ENCODE peak calls at places on chromosomes 6 and 20, in five cellular contexts. H, B, D, R and F are unnamed samples.

GRCh38 chr20:6819599-6819998 is 52.1 kb downstream of the BMP2 start:
- DNase-seq in H (no peak), B (no peak), D (no peak), R (no peak), F (peak; percentile 5)

GRCh38 chr6:131946404-131946991 is 4.7 kb downstream of the CCN2 start:
- DNase-seq in H (no peak), B (no peak), D (no peak), R (no peak), F (peak; percentile 43)

GRCh38 chr20:16472045-16472872 is 101.0 kb downstream of the KIF16B start:
- DNase-seq in H (no peak), B (no peak), D (no peak), R (no peak), F (peak; percentile 41)

GRCh38 chr6:24274441-24275083 is 83.3 kb downstream of the DCDC2 start:
- DNase-seq in H (no peak), B (peak; percentile 9), D (no peak), R (no peak), F (peak; percentile 21)

GRCh38 chr6:145904391-145904790 is 59.8 kb downstream of the SHPRH start:
- DNase-seq in H (no peak), B (peak; percentile 86), D (no peak), R (no peak), F (no peak)

GRCh38 chr20:39269031-39269461 is 306.9 kb downstream of the DHX35 start:
- DNase-seq in H (peak; percentile 9), B (peak; percentile 16), D (peak; percentile 76), R (peak; percentile 66), F (peak; percentile 7)

GRCh38 chr6:132412656-132413500 is 11.6 kb upstream of the MOXD1 start:
- DNase-seq in H (no peak), B (no peak), D (no peak), R (no peak), F (no peak)

GRCh38 chr6:118283759-118284158 is 264.3 kb upstream of the PLN start:
- DNase-seq in H (peak; percentile 7), B (peak; percentile 79), D (no peak), R (peak; percentile 13), F (peak; percentile 45)

GRCh38 chr20:5033566-5033965 is 32.3 kb upstream of the SLC23A2 start:
- DNase-seq in H (no peak), B (no peak), D (no peak), R (no peak), F (no peak)

GRCh38 chr20:7744411-7744810 is 195.8 kb downstream of the HAO1 start:
- DNase-seq in H (no peak), B (no peak), D (no peak), R (no peak), F (no peak)

GRCh38 chr6:55955684-55956083 is 80.3 kb upstream of the BMP5 start:
- DNase-seq in H (no peak), B (no peak), D (no peak), R (no peak), F (no peak)

GRCh38 chr6:71512256-71512655 is 223.6 kb downstream of the OGFRL1 start:
- DNase-seq in H (no peak), B (no peak), D (no peak), R (no peak), F (no peak)

GRCh38 chr20:5513975-5514516 is 197.3 kb upstream of the PROKR2 start:
- DNase-seq in H (no peak), B (no peak), D (no peak), R (no peak), F (peak; percentile 73)

GRCh38 chr6:119328866-119329806 is 20.4 kb downstream of the MAN1A1 start:
- DNase-seq in H (no peak), B (no peak), D (no peak), R (no peak), F (no peak)

GRCh38 chr6:156557269-156557885 is 219.8 kb upstream of the ARID1B start:
- DNase-seq in H (no peak), B (peak; percentile 29), D (peak; percentile 71), R (peak; percentile 21), F (peak; percentile 58)

GRCh38 chr6:150766201-150766997 is 99.1 kb upstream of the MTHFD1L start:
- DNase-seq in H (no peak), B (no peak), D (peak; percentile 61), R (no peak), F (peak; percentile 54)

GRCh38 chr6:44489912-44490604 is 102.6 kb downstream of the CDC5L start:
- DNase-seq in H (no peak), B (no peak), D (no peak), R (no peak), F (peak; percentile 92)

GRCh38 chr6:73180718-73181619 is 44.3 kb downstream of the KHDC1L start:
- DNase-seq in H (no peak), B (peak; percentile 85), D (no peak), R (peak; percentile 38), F (peak; percentile 56)

GRCh38 chr6:91573826-91574416 is 987.0 kb upstream of the MAP3K7 start:
- DNase-seq in H (no peak), B (no peak), D (no peak), R (no peak), F (no peak)

GRCh38 chr6:170030284-170031095 is 260.4 kb downstream of the DLL1 start:
- DNase-seq in H (no peak), B (no peak), D (no peak), R (no peak), F (no peak)

GRCh38 chr20:24953621-24954133 is 4.6 kb downstream of the CST7 start:
- DNase-seq in H (no peak), B (no peak), D (no peak), R (no peak), F (no peak)

GRCh38 chr20:17614176-17614811 is 44.4 kb downstream of the DSTN start:
- DNase-seq in H (no peak), B (no peak), D (peak; percentile 89), R (no peak), F (no peak)

GRCh38 chr6:41691426-41692079 is 43.9 kb downstream of the TFEB start:
- DNase-seq in H (no peak), B (no peak), D (peak; percentile 30), R (no peak), F (no peak)